ENCODE peak calls at places on chromosomes 7 and 10, in five cellular contexts. U is AG10803, O is NCI-H2081, Q is cardiac fibroblast, R is HS-27A. G is an unnamed sample.

GRCh38 chr10:84599254-84599653 is 270.9 kb downstream of the CCSER2 start:
- DNase-seq in U (no peak), O (no peak), Q (no peak), R (no peak), G (no peak)

GRCh38 chr7:65287023-65287422 is 86.6 kb upstream of the ZNF92 start:
- DNase-seq in U (peak), O (no peak), Q (peak), R (no peak), G (no peak)

GRCh38 chr7:91263359-91264082 is 712 bp upstream of the FZD1 start:
- DNase-seq in U (no peak), O (peak), Q (no peak), R (no peak), G (no peak)

GRCh38 chr10:110007171-110007700 is 548 bp upstream of the ADD3 start:
- DNase-seq in U (peak), O (no peak), Q (peak), R (peak), G (peak)

GRCh38 chr10:65358565-65358964 is 1567.3 kb upstream of the LRRTM3 start:
- DNase-seq in U (no peak), O (no peak), Q (peak), R (no peak), G (peak)

GRCh38 chr10:50623299-50624153 is at the start of gene SGMS1:
- DNase-seq in U (peak), O (peak), Q (peak), R (no peak), G (peak)

GRCh38 chr7:149196705-149197171 is 1.4 kb downstream of the ZNF282 start:
- DNase-seq in U (peak), O (peak), Q (peak), R (no peak), G (no peak)

GRCh38 chr7:149385195-149385955 is 75.5 kb downstream of the ZNF777 start:
- DNase-seq in U (no peak), O (no peak), Q (no peak), R (no peak), G (no peak)

GRCh38 chr10:117899181-117899683 is 147.5 kb downstream of the RAB11FIP2 start:
- DNase-seq in U (no peak), O (no peak), Q (no peak), R (no peak), G (no peak)

GRCh38 chr7:16242920-16243319 is 178.4 kb downstream of the CRPPA start:
- DNase-seq in U (no peak), O (no peak), Q (no peak), R (no peak), G (no peak)

GRCh38 chr10:35921866-35922265 is 279.8 kb upstream of the FZD8 start:
- DNase-seq in U (no peak), O (no peak), Q (no peak), R (no peak), G (no peak)

G was measured in stromal cell of bone marrow.